ENCODE peak calls at places on chromosome 21, in eight cellular contexts. G is IMR-90, Y is heart left ventricle, N is psoas muscle, X is lower lobe of right lung, H is neural progenitor cell, S is adrenal gland, C is MM.1S. W is an unnamed sample.

GRCh38 chr21:28818663-28819278 is 173.9 kb downstream of the LTN1 start:
- DNase-seq in G (no peak), Y (no peak), N (no peak), X (no peak), H (no peak), S (no peak), C (no peak), W (no peak)

GRCh38 chr21:15735409-15735808 is 5.6 kb downstream of the USP25 start:
- DNase-seq in G (no peak), Y (no peak), N (no peak), X (no peak), H (no peak), S (no peak), C (no peak), W (no peak)

GRCh38 chr21:39802226-39802625 is 57.2 kb downstream of the IGSF5 start:
- DNase-seq in G (no peak), Y (no peak), N (no peak), X (no peak), H (no peak), S (no peak), C (no peak), W (no peak)

GRCh38 chr21:15741510-15741909 is 11.7 kb downstream of the USP25 start:
- DNase-seq in G (peak; percentile 67), Y (no peak), N (no peak), X (no peak), H (no peak), S (no peak), C (no peak), W (no peak)

GRCh38 chr21:16159213-16159970 is 429.6 kb downstream of the USP25 start:
- DNase-seq in G (peak; percentile 77), Y (no peak), N (no peak), X (no peak), H (no peak), S (no peak), C (no peak), W (no peak)

GRCh38 chr21:30468912-30469812 is 11.0 kb downstream of the KRTAP19-1 start:
- DNase-seq in G (no peak), Y (no peak), N (no peak), X (no peak), H (no peak), S (no peak), C (no peak), W (no peak)

GRCh38 chr21:27382404-27382803 is 415.5 kb upstream of the ADAMTS5 start:
- DNase-seq in G (peak; percentile 20), Y (no peak), N (no peak), X (no peak), H (no peak), S (no peak), C (no peak), W (no peak)

GRCh38 chr21:35189077-35189863 is 140.2 kb upstream of the RUNX1 start:
- DNase-seq in G (peak; percentile 82), Y (peak; percentile 41), N (no peak), X (no peak), H (no peak), S (no peak), C (no peak), W (no peak)

GRCh38 chr21:17925000-17925610 is 105.9 kb upstream of the C21orf91 start:
- DNase-seq in G (peak; percentile 54), Y (peak; percentile 42), N (no peak), X (no peak), H (peak; percentile 83), S (peak; percentile 38), C (peak; percentile 73), W (peak; percentile 33)

GRCh38 chr21:14620152-14620551 is 74.0 kb upstream of the SAMSN1 start:
- DNase-seq in G (no peak), Y (no peak), N (no peak), X (no peak), H (no peak), S (no peak), C (peak; percentile 13), W (peak; percentile 58)

GRCh38 chr21:29105218-29105617 is 25.2 kb upstream of the MAP3K7CL start:
- DNase-seq in G (peak; percentile 63), Y (no peak), N (no peak), X (no peak), H (no peak), S (no peak), C (no peak), W (no peak)

GRCh38 chr21:17539743-17540341 is 27.0 kb downstream of the CXADR start:
- DNase-seq in G (no peak), Y (no peak), N (no peak), X (no peak), H (no peak), S (no peak), C (no peak), W (no peak)

GRCh38 chr21:26795866-26796329 is 49.3 kb downstream of the ADAMTS1 start:
- DNase-seq in G (peak; percentile 100), Y (peak; percentile 77), N (no peak), X (no peak), H (peak; percentile 14), S (peak; percentile 60), C (no peak), W (no peak)

GRCh38 chr21:36641346-36641745 is 57.6 kb upstream of the SIM2 start:
- DNase-seq in G (no peak), Y (no peak), N (no peak), X (no peak), H (no peak), S (no peak), C (no peak), W (no peak)
- H3K27ac ChIP-seq in G (no peak overlapping the region), Y (no peak overlapping the region), N (no peak overlapping the region), X (no peak overlapping the region), H (no peak overlapping the region), S (no peak overlapping the region), C (no peak overlapping the region), W (no peak overlapping the region)

GRCh38 chr21:41137889-41138288 is 30.1 kb upstream of the BACE2 start:
- DNase-seq in G (no peak), Y (no peak), N (no peak), X (no peak), H (no peak), S (no peak), C (no peak), W (no peak)

GRCh38 chr21:41141031-41141457 is 26.9 kb upstream of the BACE2 start:
- DNase-seq in G (peak; percentile 20), Y (no peak), N (no peak), X (no peak), H (no peak), S (no peak), C (no peak), W (no peak)

GRCh38 chr21:41138711-41139110 is 29.2 kb upstream of the BACE2 start:
- DNase-seq in G (no peak), Y (no peak), N (no peak), X (no peak), H (no peak), S (no peak), C (no peak), W (no peak)

GRCh38 chr21:41139275-41139674 is 28.7 kb upstream of the BACE2 start:
- DNase-seq in G (no peak), Y (no peak), N (no peak), X (no peak), H (no peak), S (no peak), C (no peak), W (no peak)

GRCh38 chr21:41139951-41140350 is 28.0 kb upstream of the BACE2 start:
- DNase-seq in G (no peak), Y (no peak), N (no peak), X (no peak), H (no peak), S (no peak), C (no peak), W (no peak)
- H3K27ac ChIP-seq in G (no peak overlapping the region), Y (no peak overlapping the region), N (no peak overlapping the region), X (no peak overlapping the region), H (no peak overlapping the region), S (no peak overlapping the region), C (no peak overlapping the region), W (no peak overlapping the region)

GRCh38 chr21:45420061-45420521 is 15.1 kb downstream of the COL18A1 start:
- DNase-seq in G (no peak), Y (peak; percentile 82), N (no peak), X (peak; percentile 45), H (no peak), S (no peak), C (no peak), W (no peak)

GRCh38 chr21:45420623-45421041 is 15.7 kb downstream of the COL18A1 start:
- DNase-seq in G (no peak), Y (peak; percentile 86), N (peak; percentile 39), X (peak; percentile 44), H (no peak), S (peak; percentile 81), C (no peak), W (no peak)

GRCh38 chr21:45421846-45422775 is 17.1 kb downstream of the COL18A1 start:
- DNase-seq in G (no peak), Y (peak; percentile 20), N (peak; percentile 37), X (peak; percentile 42), H (no peak), S (no peak), C (no peak), W (no peak)

GRCh38 chr21:45419162-45419561 is 14.2 kb downstream of the COL18A1 start:
- DNase-seq in G (no peak), Y (peak; percentile 23), N (no peak), X (peak; percentile 34), H (no peak), S (no peak), C (no peak), W (no peak)

GRCh38 chr21:45421071-45421845 is 16.3 kb downstream of the COL18A1 start:
- DNase-seq in G (no peak), Y (peak; percentile 53), N (peak; percentile 39), X (peak; percentile 75), H (no peak), S (no peak), C (no peak), W (no peak)
- H3K27ac ChIP-seq in G (no peak overlapping the region), Y (peak overlapping the region; percentile 53), N (no peak overlapping the region), X (no peak overlapping the region), H (no peak overlapping the region), S (peak overlapping the region; percentile 57), C (no peak overlapping the region), W (no peak overlapping the region)

GRCh38 chr21:25459365-25459764 is 147.9 kb downstream of the MRPL39 start:
- DNase-seq in G (no peak), Y (no peak), N (no peak), X (no peak), H (no peak), S (no peak), C (no peak), W (no peak)

GRCh38 chr21:25456672-25457071 is 150.6 kb downstream of the MRPL39 start:
- DNase-seq in G (peak; percentile 7), Y (no peak), N (no peak), X (no peak), H (no peak), S (no peak), C (no peak), W (no peak)

GRCh38 chr21:25458484-25458883 is 148.8 kb downstream of the MRPL39 start:
- DNase-seq in G (no peak), Y (no peak), N (no peak), X (no peak), H (no peak), S (no peak), C (no peak), W (no peak)

GRCh38 chr21:25457946-25458345 is 149.3 kb downstream of the MRPL39 start:
- DNase-seq in G (no peak), Y (no peak), N (no peak), X (no peak), H (no peak), S (no peak), C (no peak), W (no peak)

DNA sequence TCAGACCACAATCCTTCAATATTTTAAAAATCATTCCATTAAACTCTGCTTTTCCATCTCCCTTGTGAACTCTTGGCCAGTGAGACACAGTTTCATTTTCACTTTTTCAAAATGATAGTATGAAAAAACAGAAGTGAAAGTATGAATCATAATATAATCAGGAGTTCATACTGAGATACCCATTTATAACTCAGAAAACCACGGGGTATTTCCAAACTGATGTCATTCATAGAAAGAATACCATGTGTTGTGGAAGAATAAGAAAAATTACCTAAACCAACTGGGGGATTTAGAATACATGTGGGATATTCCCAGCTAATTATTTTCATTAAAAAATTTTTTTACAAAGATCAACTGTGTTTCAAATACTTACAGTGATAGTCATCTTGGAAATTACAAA is 149.9 kb downstream of the MRPL39 start:
- DNase-seq in G (peak; percentile 85), Y (no peak), N (no peak), X (no peak), H (no peak), S (no peak), C (peak; percentile 89), W (peak; percentile 12)
- H3K27ac ChIP-seq in G (no peak overlapping the region), Y (no peak overlapping the region), N (no peak overlapping the region), X (no peak overlapping the region), H (no peak overlapping the region), S (no peak overlapping the region), C (peak overlapping the region; percentile 57), W (no peak overlapping the region)